ENCODE peak calls at places on chromosomes 13 and 19, in six cellular contexts. D, F, Y, P, A and O are unnamed samples.

GRCh38 chr13:114134111-114134943 is 1.9 kb upstream of the RASA3 start:
- DNase-seq in A (no peak), Y (no peak), P (no peak), F (no peak), D (no peak), O (no peak)

GRCh38 chr13:31653730-31654129 is 85.6 kb upstream of the RXFP2 start:
- DNase-seq in P (no peak), D (no peak), A (no peak), Y (no peak), F (no peak), O (no peak)

GRCh38 chr13:95168191-95168590 is 133.1 kb downstream of the ABCC4 start:
- DNase-seq in D (no peak), P (no peak), A (no peak), F (no peak), Y (no peak), O (no peak)

GRCh38 chr13:113651511-113652403 is 6.2 kb downstream of the ATP4B start:
- DNase-seq in D (no peak), Y (peak), P (peak), A (no peak), F (peak), O (no peak)

GRCh38 chr13:20401958-20402856 is 123.5 kb downstream of the CRYL1 start:
- DNase-seq in F (no peak), Y (no peak), P (no peak), D (peak), A (peak), O (no peak)

GRCh38 chr13:113732961-113733950 is 25.8 kb upstream of the TMEM255B start:
- DNase-seq in D (no peak), F (no peak), Y (no peak), A (no peak), P (no peak), O (no peak)

GRCh38 chr19:15551183-15552004 is 43.1 kb downstream of the CYP4F22 start:
- DNase-seq in A (peak), Y (no peak), P (no peak), F (peak), D (peak), O (no peak)

GRCh38 chr19:39275578-39275977 is 7.4 kb downstream of the IFNL2 start:
- DNase-seq in Y (no peak), A (no peak), P (peak), F (no peak), D (no peak), O (no peak)

GRCh38 chr13:36706755-36707154 is 32.9 kb downstream of the SERTM1 start:
- DNase-seq in F (no peak), Y (no peak), D (no peak), P (no peak), A (peak), O (peak)

GRCh38 chr13:76904507-76904906 is 18.3 kb upstream of the KCTD12 start:
- DNase-seq in F (no peak), D (no peak), Y (no peak), A (peak), P (no peak), O (no peak)

GRCh38 chr19:46726551-46726950 is 9.6 kb upstream of the PRKD2 start:
- DNase-seq in F (no peak), P (no peak), Y (no peak), D (peak), A (no peak), O (no peak)

GRCh38 chr13:113667771-113668490 is 912 bp downstream of the GRK1 start:
- DNase-seq in A (no peak), Y (peak), F (peak), P (peak), D (no peak), O (no peak)

GRCh38 chr13:37889102-37889501 is 19.5 kb upstream of the TRPC4 start:
- DNase-seq in A (peak), D (no peak), F (no peak), Y (no peak), P (no peak), O (no peak)

GRCh38 chr13:23617551-23618014 is 47.4 kb downstream of the TNFRSF19 start:
- DNase-seq in D (no peak), A (peak), Y (no peak), P (no peak), F (no peak), O (peak)

GRCh38 chr19:46373573-46374359 is 26.9 kb downstream of the PPP5C start:
- DNase-seq in A (peak), P (peak), Y (peak), F (peak), D (peak), O (no peak)

GRCh38 chr13:84994582-84994981 is 804.6 kb downstream of the SLITRK6 start:
- DNase-seq in A (no peak), P (no peak), F (no peak), D (no peak), Y (no peak), O (no peak)

GRCh38 chr19:21483589-21484170 is 21.7 kb upstream of the ZNF429 start:
- DNase-seq in A (peak), P (no peak), Y (peak), D (no peak), F (peak), O (no peak)

GRCh38 chr13:52353116-52353718 is 52.8 kb downstream of the THSD1 start:
- DNase-seq in A (peak), Y (no peak), D (no peak), F (no peak), P (no peak), O (no peak)

GRCh38 chr13:40283666-40284065 is 382.8 kb downstream of the FOXO1 start:
- DNase-seq in A (no peak), P (no peak), F (no peak), D (peak), Y (no peak), O (no peak)

GRCh38 chr19:41860419-41861097 is 503 bp downstream of the RPS19 start:
- DNase-seq in P (no peak), D (no peak), A (peak), Y (no peak), F (no peak), O (no peak)

GRCh38 chr19:12834418-12834943 is at the start of gene RTBDN:
- DNase-seq in D (no peak), P (no peak), A (no peak), F (no peak), Y (no peak), O (no peak)

GRCh38 chr13:48265217-48265815 is 32.3 kb downstream of the ITM2B start:
- DNase-seq in F (peak), Y (no peak), A (no peak), D (no peak), P (no peak), O (no peak)

GRCh38 chr19:30790048-30790680 is 418.0 kb downstream of the ZNF536 start:
- DNase-seq in A (no peak), Y (no peak), P (peak), D (no peak), F (no peak), O (no peak)

GRCh38 chr19:47253467-47253881 is 2.9 kb upstream of the CCDC9 start:
- DNase-seq in Y (no peak), P (no peak), A (peak), D (peak), F (no peak), O (peak)

GRCh38 chr13:113383089-113383488 is 19.2 kb upstream of the GRTP1 start:
- DNase-seq in F (no peak), Y (no peak), A (no peak), P (no peak), D (no peak), O (no peak)

GRCh38 chr19:46746281-46746965 is at the start of gene STRN4:
- DNase-seq in P (no peak), A (no peak), F (peak), Y (peak), D (no peak), O (no peak)

GRCh38 chr13:40208517-40208916 is 457.9 kb downstream of the FOXO1 start:
- DNase-seq in P (no peak), Y (no peak), A (no peak), F (peak), D (no peak), O (no peak)

GRCh38 chr13:96421314-96421713 is 331.4 kb downstream of the HS6ST3 start:
- DNase-seq in F (no peak), P (no peak), A (no peak), D (no peak), Y (no peak), O (no peak)

GRCh38 chr13:60620611-60621395 is 223.8 kb downstream of the TDRD3 start:
- DNase-seq in F (no peak), D (no peak), A (no peak), P (no peak), Y (no peak), O (no peak)

GRCh38 chr13:77729502-77730221 is 32.2 kb downstream of the SLAIN1 start:
- DNase-seq in A (no peak), P (no peak), Y (no peak), F (no peak), D (no peak), O (no peak)

GRCh38 chr19:5651361-5651760 is 28.5 kb downstream of the SAFB start:
- DNase-seq in F (no peak), Y (no peak), A (no peak), P (no peak), D (no peak), O (no peak)

GRCh38 chr13:72983085-72983768 is 75.6 kb upstream of the KLF5 start:
- DNase-seq in D (no peak), A (peak), Y (no peak), F (peak), P (no peak), O (no peak)

GRCh38 chr19:49896863-49897621 is at the start of gene IL4I1:
- DNase-seq in F (peak), P (no peak), Y (no peak), A (peak), D (no peak), O (no peak)

GRCh38 chr13:49042476-49042875 is 66.8 kb downstream of the FNDC3A start:
- DNase-seq in Y (no peak), P (no peak), A (no peak), F (no peak), D (no peak), O (peak)

GRCh38 chr13:49664606-49665005 is 26.7 kb downstream of the EBPL start:
- DNase-seq in F (no peak), D (no peak), P (no peak), Y (no peak), A (no peak), O (no peak)

GRCh38 chr19:37654525-37654832 is 786 bp downstream of the ZFP30 start:
- DNase-seq in P (no peak), A (peak), Y (no peak), D (no peak), F (no peak), O (peak)

GRCh38 chr19:39671739-39672363 is 16.1 kb downstream of the LGALS16 start:
- DNase-seq in F (no peak), A (peak), P (no peak), D (no peak), Y (no peak), O (peak)

GRCh38 chr19:3526507-3527244 is 12.3 kb upstream of the TEKTIP1 start:
- DNase-seq in P (no peak), F (no peak), D (no peak), Y (no peak), A (no peak), O (no peak)
- TF ChIP-seq CTCF in P (no peak), F (no peak), D (no peak), Y (no peak), A (peak), O (peak)

DNA sequence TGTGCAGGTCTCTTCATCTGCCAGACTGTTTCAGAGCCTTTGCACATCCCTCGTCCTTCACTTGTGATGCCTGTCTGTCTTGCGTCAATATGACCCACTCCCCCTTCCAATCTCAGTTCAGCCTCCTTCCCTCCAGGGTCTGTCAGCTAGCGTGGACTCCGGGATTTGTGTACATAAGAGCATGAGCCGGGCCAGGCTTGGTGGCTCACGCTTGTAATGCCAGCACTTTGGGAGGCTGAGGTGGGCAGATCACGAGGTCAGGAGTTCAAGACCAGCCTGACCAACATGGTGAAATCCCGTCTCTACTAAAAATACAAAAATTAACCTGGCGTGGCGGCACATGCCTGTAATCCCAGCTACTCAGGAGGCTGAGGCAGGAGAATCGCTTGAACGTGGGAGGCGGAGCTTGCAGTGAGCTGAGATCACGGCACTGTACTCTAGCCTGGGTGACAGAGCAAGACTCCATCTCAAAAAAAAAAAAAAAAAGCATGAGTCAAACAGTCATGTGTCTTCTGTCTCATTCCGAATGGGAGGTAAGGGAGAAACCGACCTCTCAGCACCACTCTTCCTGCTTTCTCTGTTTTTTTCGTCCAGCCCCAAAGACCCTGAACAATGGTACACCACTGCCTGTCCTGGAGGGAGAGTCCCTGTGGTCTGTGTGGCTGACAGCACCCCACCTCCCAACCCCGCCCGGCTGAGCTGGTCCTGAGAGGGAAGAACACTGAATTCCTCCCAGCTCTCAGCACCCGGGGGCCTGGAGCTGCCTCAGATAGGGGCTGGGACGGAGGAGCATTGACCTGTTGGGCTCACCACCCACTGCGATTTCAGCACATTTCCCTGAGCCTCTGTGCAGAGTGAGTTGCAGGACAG is 2.4 kb upstream of the SIGLEC9 start:
- DNase-seq in D (no peak), P (no peak), A (no peak), Y (no peak), F (no peak), O (no peak)
- H3K4me3 ChIP-seq in D (no peak), P (no peak), A (no peak), Y (no peak), F (no peak), O (no peak)

DNA sequence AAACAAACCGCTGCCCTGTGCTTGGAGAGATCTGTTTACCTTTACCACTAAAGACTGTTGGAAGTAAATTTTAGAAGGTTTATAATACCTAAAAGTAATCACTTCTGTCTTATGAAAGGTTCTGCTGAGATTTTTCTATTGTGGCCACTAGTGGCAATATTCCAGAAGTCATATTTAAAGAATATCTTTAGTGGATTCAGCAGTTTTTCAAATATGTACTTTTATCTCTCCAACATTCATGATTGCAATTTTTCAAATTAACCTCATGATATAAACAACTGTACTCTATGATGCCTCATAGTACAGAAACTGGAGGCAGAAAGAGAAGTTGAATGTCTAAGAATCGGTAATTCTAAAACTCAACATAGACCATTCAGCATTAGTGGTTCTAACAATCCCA is 53.2 kb upstream of the USPL1 start:
- DNase-seq in P (no peak), F (no peak), A (peak), Y (no peak), D (no peak), O (no peak)
- TF ChIP-seq CTCF in P (no peak), F (no peak), A (no peak), Y (no peak), D (no peak), O (no peak)

GRCh38 chr13:80379245-80379644 is 38.3 kb upstream of the SPRY2 start:
- DNase-seq in F (no peak), P (no peak), A (peak), Y (no peak), D (no peak), O (no peak)
- H3K4me3 ChIP-seq in F (no peak), P (no peak), A (no peak), Y (no peak), D (no peak), O (no peak)

DNA sequence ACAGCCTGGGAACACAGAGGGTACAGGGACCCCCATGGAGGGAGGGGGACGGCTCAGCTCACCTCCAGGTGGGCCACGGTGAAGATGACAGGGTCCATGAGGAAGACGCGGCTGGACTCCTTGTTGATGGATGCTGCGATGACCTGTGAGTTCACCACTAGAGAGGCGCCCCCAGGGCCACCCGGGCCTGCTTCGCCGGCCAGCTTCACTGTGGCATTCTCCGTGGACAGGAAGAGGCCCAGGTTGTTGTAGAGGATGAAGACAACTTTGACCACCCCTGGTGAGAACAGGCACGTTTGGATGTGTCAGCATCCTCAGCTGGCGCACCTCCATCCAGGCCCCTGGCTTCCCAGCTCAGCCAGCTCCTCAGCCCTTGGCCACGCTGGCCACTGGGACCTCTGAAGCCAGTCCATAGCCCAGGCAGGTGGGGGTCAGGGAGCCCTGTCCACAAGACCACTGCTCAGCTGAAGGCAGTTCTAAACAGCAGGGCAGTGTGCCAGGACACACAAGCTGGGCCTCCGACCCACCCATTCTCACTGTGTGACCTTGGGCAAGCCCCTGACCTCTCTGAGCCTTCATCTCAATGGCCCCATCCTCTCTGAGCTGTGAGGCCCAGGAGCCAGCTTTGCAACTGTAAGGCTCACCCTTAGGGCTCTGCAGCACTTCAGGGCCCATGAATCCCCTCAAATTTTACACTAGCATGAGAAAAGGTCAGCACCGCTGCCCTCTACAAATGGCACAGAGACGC is 22.1 kb upstream of the ASF1B start:
- DNase-seq in F (no peak), D (no peak), P (no peak), A (no peak), Y (no peak), O (no peak)
- TF ChIP-seq CTCF in F (no peak), D (no peak), P (no peak), A (no peak), Y (no peak), O (no peak)

GRCh38 chr19:18651300-18651699 is 14.5 kb downstream of the KLHL26 start:
- DNase-seq in D (no peak), P (no peak), F (no peak), Y (no peak), A (no peak), O (no peak)

GRCh38 chr19:18649371-18650047 is 12.7 kb downstream of the KLHL26 start:
- DNase-seq in P (peak), D (no peak), F (peak), Y (peak), A (peak), O (peak)

GRCh38 chr19:18648971-18649310 is 12.1 kb downstream of the KLHL26 start:
- DNase-seq in F (no peak), P (no peak), Y (no peak), A (no peak), D (no peak), O (no peak)

GRCh38 chr19:18650468-18651001 is 13.7 kb downstream of the KLHL26 start:
- DNase-seq in P (peak), A (peak), F (peak), Y (peak), D (no peak), O (peak)

GRCh38 chr19:18650048-18650435 is 13.2 kb downstream of the KLHL26 start:
- DNase-seq in Y (peak), A (peak), P (no peak), F (no peak), D (no peak), O (peak)
- H3K4me3 ChIP-seq in Y (peak), A (no peak), P (peak), F (peak), D (no peak), O (no peak)

GRCh38 chr19:48635263-48635965 is 1.8 kb downstream of the DBP start:
- DNase-seq in Y (peak), A (no peak), P (no peak), F (peak), D (peak), O (no peak)

GRCh38 chr19:48637948-48638830 is 1.0 kb upstream of the DBP start:
- DNase-seq in Y (peak), P (peak), A (peak), D (peak), F (peak), O (peak)

GRCh38 chr19:48635966-48636858 is 967 bp downstream of the DBP start:
- DNase-seq in Y (no peak), A (no peak), D (peak), P (no peak), F (peak), O (no peak)

GRCh38 chr19:48637449-48637947 is 319 bp upstream of the DBP start:
- DNase-seq in Y (peak), D (peak), F (peak), P (peak), A (peak), O (peak)

GRCh38 chr19:48636859-48637448 is at the start of gene DBP:
- DNase-seq in P (no peak), D (peak), F (peak), Y (peak), A (no peak), O (no peak)
- TF ChIP-seq CTCF in P (no peak), D (peak), F (no peak), Y (peak), A (peak), O (no peak)

GRCh38 chr19:55597493-55597892 is 1.8 kb downstream of the FIZ1 start:
- DNase-seq in D (peak), A (no peak), P (no peak), F (no peak), Y (no peak), O (no peak)
- H3K4me3 ChIP-seq in D (no peak), A (no peak), P (no peak), F (no peak), Y (no peak), O (no peak)

GRCh38 chr13:27619711-27620376 is 485 bp downstream of the LNX2 start:
- DNase-seq in P (peak), D (no peak), F (peak), A (peak), Y (peak), O (no peak)
- TF ChIP-seq CTCF in P (no peak), D (no peak), F (peak), A (peak), Y (peak), O (peak)

DNA sequence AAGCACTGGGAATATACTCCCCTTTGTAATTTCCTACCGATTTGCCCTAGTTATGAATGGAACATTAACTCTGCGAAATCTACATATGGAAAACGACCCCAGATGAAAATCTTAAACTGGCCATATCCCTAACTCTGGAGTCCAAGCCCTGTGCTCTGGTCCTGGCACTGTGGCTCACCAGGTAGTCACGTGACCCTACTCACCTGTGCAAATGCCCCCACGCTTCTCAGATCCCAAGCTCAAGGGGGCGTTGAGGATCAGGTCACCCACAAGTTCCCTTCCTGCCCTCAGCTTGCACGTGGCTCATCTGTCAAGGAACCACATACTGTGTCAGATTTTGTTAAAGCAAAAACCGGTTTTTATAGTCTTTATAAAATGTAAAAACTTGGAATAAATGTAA is 324.0 kb downstream of the SHISA2 start:
- DNase-seq in A (no peak), Y (no peak), P (no peak), D (no peak), F (no peak), O (no peak)
- H3K4me3 ChIP-seq in A (no peak), Y (no peak), P (no peak), D (no peak), F (no peak), O (no peak)